ENCODE peak calls at places on chromosomes 16 and 17, in six cellular contexts. I is neural progenitor cell, N is HCT116, H is GM23248, C is SK-N-SH, Y is MM.1S. P is an unnamed sample.

GRCh38 chr16:35195173-35195863 is 1735.9 kb downstream of the TP53TG3F start:
- DNase-seq in I (no peak), N (no peak), H (no peak), C (no peak), Y (no peak), P (no peak)

GRCh38 chr17:58640202-58640601 is 51.6 kb downstream of the TEX14 start:
- DNase-seq in I (no peak), N (no peak), H (no peak), C (no peak), Y (no peak), P (no peak)

GRCh38 chr17:82356028-82356427 is 3.0 kb upstream of the TEX19 start:
- DNase-seq in I (no peak), N (no peak), H (no peak), C (no peak), Y (no peak), P (peak; percentile 60)

GRCh38 chr17:14918540-14918939 is 346.6 kb downstream of the PMP22 start:
- DNase-seq in I (no peak), N (no peak), H (peak; percentile 32), C (no peak), Y (no peak), P (no peak)

GRCh38 chr16:24670623-24671454 is 58.6 kb upstream of the TNRC6A start:
- DNase-seq in I (peak; percentile 67), N (no peak), H (peak; percentile 93), C (peak; percentile 81), Y (no peak), P (peak; percentile 14)

GRCh38 chr16:74698220-74698619 is 2.4 kb downstream of the MLKL start:
- DNase-seq in I (no peak), N (no peak), H (peak; percentile 50), C (no peak), Y (no peak), P (peak; percentile 7)

GRCh38 chr17:4782652-4783051 is 3.5 kb downstream of the VMO1 start:
- DNase-seq in I (no peak), N (no peak), H (no peak), C (peak; percentile 64), Y (no peak), P (no peak)

GRCh38 chr16:27795992-27796614 is 246.2 kb downstream of the KATNIP start:
- DNase-seq in I (peak; percentile 85), N (peak; percentile 4), H (peak; percentile 55), C (no peak), Y (peak; percentile 42), P (peak; percentile 43)

GRCh38 chr16:2333231-2333630 is 7.3 kb downstream of the ABCA3 start:
- DNase-seq in I (no peak), N (no peak), H (no peak), C (no peak), Y (no peak), P (no peak)

GRCh38 chr16:17470871-17471744 is at the start of gene XYLT1:
- DNase-seq in I (peak; percentile 83), N (no peak), H (peak; percentile 100), C (peak; percentile 89), Y (peak; percentile 23), P (peak; percentile 58)

GRCh38 chr16:53836680-53837079 is 132.7 kb downstream of the FTO start:
- DNase-seq in I (no peak), N (no peak), H (no peak), C (no peak), Y (no peak), P (no peak)

GRCh38 chr16:53837421-53837820 is 133.5 kb downstream of the FTO start:
- DNase-seq in I (no peak), N (no peak), H (no peak), C (no peak), Y (no peak), P (no peak)

GRCh38 chr16:53841884-53842283 is 137.9 kb downstream of the FTO start:
- DNase-seq in I (no peak), N (no peak), H (no peak), C (no peak), Y (no peak), P (no peak)

GRCh38 chr16:53840472-53840871 is 136.5 kb downstream of the FTO start:
- DNase-seq in I (no peak), N (no peak), H (no peak), C (no peak), Y (no peak), P (no peak)

DNA sequence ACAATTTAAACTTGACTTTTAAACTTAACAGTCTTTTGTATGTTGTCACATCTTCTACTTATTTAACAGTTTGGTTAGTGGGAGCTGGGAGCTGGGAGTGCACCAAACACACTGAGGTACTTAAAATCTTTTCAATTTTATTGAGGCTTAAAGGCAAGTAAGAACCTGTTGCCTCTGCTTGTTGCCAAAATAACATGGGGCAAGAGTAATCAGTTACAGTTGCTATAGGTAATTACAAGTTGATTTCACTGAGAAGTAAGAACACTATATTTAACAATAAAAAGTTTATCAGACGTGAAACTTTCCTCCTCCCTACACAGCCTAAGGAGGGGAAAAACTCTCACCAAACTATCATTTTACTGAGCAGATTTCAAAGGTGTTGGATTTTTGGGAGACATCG is 135.2 kb downstream of the FTO start:
- DNase-seq in I (no peak), N (no peak), H (no peak), C (no peak), Y (no peak), P (no peak)
- TF ChIP-seq EZH2phosphoT487 in I (no peak), N (no peak), H (no peak), C (no peak), Y (no peak), P (no peak)

GRCh38 chr17:17349724-17350106 is 46.5 kb downstream of the NT5M start:
- DNase-seq in I (no peak), N (no peak), H (no peak), C (no peak), Y (no peak), P (no peak)

GRCh38 chr17:17347234-17347955 is 44.2 kb downstream of the NT5M start:
- DNase-seq in I (no peak), N (no peak), H (no peak), C (peak; percentile 9), Y (no peak), P (no peak)

GRCh38 chr17:17348872-17349723 is 45.9 kb downstream of the NT5M start:
- DNase-seq in I (no peak), N (no peak), H (peak; percentile 19), C (peak; percentile 23), Y (no peak), P (no peak)

GRCh38 chr17:17346428-17347233 is 43.5 kb downstream of the NT5M start:
- DNase-seq in I (no peak), N (no peak), H (no peak), C (peak; percentile 13), Y (no peak), P (no peak)

DNA sequence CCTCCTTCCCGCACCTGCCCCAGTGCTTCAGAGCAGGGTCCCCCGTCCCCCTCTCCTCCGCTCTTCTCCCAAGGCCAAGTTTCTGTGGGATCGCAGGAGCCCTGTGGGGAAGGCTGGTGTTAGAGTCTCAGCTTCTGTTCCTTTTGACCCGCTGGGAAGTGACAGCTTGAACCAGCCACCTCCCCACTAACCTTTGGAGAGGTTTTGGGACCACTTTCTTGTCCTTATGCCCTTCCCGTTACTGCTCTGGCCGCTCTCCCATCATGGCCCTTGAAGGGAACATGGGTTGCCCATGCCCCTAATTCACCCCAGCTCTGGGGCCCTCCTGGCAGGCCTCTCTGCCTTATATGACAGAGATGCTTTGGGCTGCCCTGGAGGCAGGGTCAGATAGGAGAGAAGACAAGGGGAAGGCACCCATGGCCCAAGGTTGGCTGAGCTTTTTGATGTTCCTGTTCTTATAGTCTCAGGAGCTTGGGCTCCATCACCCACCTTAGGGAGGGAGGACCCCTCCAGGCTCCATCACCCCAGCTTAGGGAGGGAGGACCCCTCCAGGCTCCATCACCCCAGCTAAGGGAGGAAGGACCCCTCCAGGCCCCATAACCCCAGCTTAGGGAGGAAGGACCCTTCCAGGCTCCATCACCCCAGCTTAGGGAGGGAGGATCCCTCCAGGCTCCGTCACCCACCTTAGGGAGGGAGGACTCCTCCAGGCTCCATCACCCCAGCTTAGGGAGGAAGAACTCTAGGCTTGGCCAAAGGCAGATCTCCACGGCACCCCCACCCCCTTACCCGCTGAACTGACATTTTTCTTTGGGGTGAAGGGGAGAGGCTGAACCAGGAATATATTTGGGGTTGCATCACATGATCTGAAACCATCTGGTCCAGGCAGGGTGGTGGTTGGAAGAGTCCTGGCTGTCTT is 45.0 kb downstream of the NT5M start:
- DNase-seq in I (no peak), N (no peak), H (no peak), C (peak; percentile 14), Y (no peak), P (no peak)
- H3K9ac ChIP-seq in I (no peak overlapping the region), N (no peak overlapping the region), H (no peak overlapping the region), C (no peak overlapping the region), Y (no peak overlapping the region), P (no peak overlapping the region)

GRCh38 chr17:27222515-27222914 is 71.4 kb upstream of the WSB1 start:
- DNase-seq in I (no peak), N (no peak), H (no peak), C (no peak), Y (no peak), P (no peak)

GRCh38 chr17:27218719-27219488 is 75.0 kb upstream of the WSB1 start:
- DNase-seq in I (no peak), N (no peak), H (no peak), C (no peak), Y (peak; percentile 88), P (no peak)

GRCh38 chr17:27218041-27218440 is 75.9 kb upstream of the WSB1 start:
- DNase-seq in I (no peak), N (no peak), H (no peak), C (no peak), Y (peak; percentile 23), P (no peak)

GRCh38 chr17:27217631-27218030 is 76.3 kb upstream of the WSB1 start:
- DNase-seq in I (no peak), N (no peak), H (no peak), C (no peak), Y (peak; percentile 71), P (no peak)

GRCh38 chr17:27216836-27217235 is 77.1 kb upstream of the WSB1 start:
- DNase-seq in I (no peak), N (no peak), H (no peak), C (no peak), Y (no peak), P (no peak)
- H3K4me2 ChIP-seq in I (no peak overlapping the region), N (no peak overlapping the region), H (no peak overlapping the region), C (no peak overlapping the region), Y (peak overlapping the region; percentile 3), P (no peak overlapping the region)

DNA sequence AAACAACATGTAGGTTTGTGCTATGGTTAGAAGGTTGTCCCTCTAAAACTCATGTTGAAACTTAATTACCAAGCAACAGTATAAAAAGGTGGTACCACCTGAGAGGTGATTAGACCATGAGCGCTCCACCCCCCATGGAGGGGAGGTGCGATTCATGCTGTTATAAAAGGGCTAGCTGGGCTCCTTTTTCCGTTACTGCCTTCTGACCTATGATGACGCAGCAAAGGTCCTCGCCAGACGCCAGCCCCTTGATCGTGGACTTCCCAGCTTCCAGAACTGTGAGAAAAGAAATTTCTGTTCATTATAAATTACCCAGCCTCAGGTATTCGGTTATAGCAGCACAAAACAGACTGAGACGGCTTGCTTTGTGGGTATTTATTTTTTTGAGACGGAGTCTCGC is 167.8 kb downstream of the SNX29 start:
- DNase-seq in I (no peak), N (no peak), H (no peak), C (no peak), Y (no peak), P (no peak)
- TF ChIP-seq EZH2phosphoT487 in I (no peak), N (no peak), H (no peak), C (no peak), Y (no peak), P (no peak)

GRCh38 chr17:7260601-7261376 is 1.5 kb downstream of the CLDN7 start:
- DNase-seq in I (peak; percentile 73), N (no peak), H (peak; percentile 58), C (no peak), Y (no peak), P (peak; percentile 70)
- H3K9ac ChIP-seq in I (no peak overlapping the region), N (peak overlapping the region; percentile 99), H (peak overlapping the region; percentile 75), C (no peak overlapping the region), Y (no peak overlapping the region), P (peak overlapping the region; percentile 93)

GRCh38 chr17:72558971-72559476 is 438.2 kb downstream of the SOX9 start:
- DNase-seq in I (no peak), N (no peak), H (no peak), C (no peak), Y (no peak), P (no peak)
- H3K4me2 ChIP-seq in I (no peak overlapping the region), N (no peak overlapping the region), H (no peak overlapping the region), C (no peak overlapping the region), Y (no peak overlapping the region), P (no peak overlapping the region)

P was measured in PC-3.